ENCODE peak calls at places on chromosomes 12 and 14, in six cellular contexts. H is Karpas-422, S is heart left ventricle, A is fibroblast of pulmonary artery, I is HFF-Myc, N is tibial artery. Z is an unnamed sample.

GRCh38 chr12:111291357-111291756 is 77.5 kb downstream of the PHETA1 start:
- DNase-seq in A (no peak), N (no peak), S (no peak), I (no peak), H (no peak), Z (no peak)

GRCh38 chr12:116027551-116027821 is 250.0 kb downstream of the MED13L start:
- DNase-seq in A (no peak), H (no peak), S (no peak), I (no peak), N (no peak), Z (no peak)

GRCh38 chr12:10304161-10304574 is 3.5 kb upstream of the KLRD1 start:
- DNase-seq in N (no peak), I (peak; percentile 38), H (no peak), A (peak; percentile 14), S (no peak), Z (no peak)

GRCh38 chr12:6945613-6946012 is 1.8 kb downstream of the C12orf57 start:
- DNase-seq in I (no peak), H (no peak), S (peak; percentile 34), A (no peak), N (no peak), Z (no peak)

GRCh38 chr14:64504897-64505771 is 564 bp downstream of the ZBTB1 start:
- DNase-seq in N (peak; percentile 95), I (no peak), A (peak; percentile 84), S (peak; percentile 93), H (peak; percentile 99), Z (peak; percentile 95)

GRCh38 chr12:90883456-90883855 is 71.5 kb downstream of the CCER1 start:
- DNase-seq in H (no peak), N (no peak), S (no peak), A (no peak), I (no peak), Z (no peak)

GRCh38 chr14:36683083-36683724 is 21.5 kb downstream of the PAX9 start:
- DNase-seq in A (no peak), H (peak; percentile 50), N (no peak), I (no peak), S (no peak), Z (no peak)

GRCh38 chr12:107622005-107622404 is 63.6 kb upstream of the PWP1 start:
- DNase-seq in A (peak; percentile 11), H (peak; percentile 46), S (no peak), I (no peak), N (no peak), Z (no peak)

GRCh38 chr12:59500335-59500734 is 95.5 kb upstream of the SLC16A7 start:
- DNase-seq in N (no peak), H (no peak), A (no peak), I (no peak), S (no peak), Z (no peak)

GRCh38 chr12:122980192-122981035 is at the start of gene ARL6IP4:
- DNase-seq in I (no peak), A (peak; percentile 61), H (peak; percentile 88), N (peak; percentile 73), S (peak; percentile 86), Z (peak; percentile 82)
- H3K4me3 ChIP-seq in I (peak within 1 kb of the TSS; percentile 82), A (peak within 1 kb of the TSS; percentile 83), H (peak within 1 kb of the TSS; percentile 70), N (peak within 1 kb of the TSS; percentile 100), S (peak within 1 kb of the TSS; percentile 100), Z (peak within 1 kb of the TSS; percentile 92)

GRCh38 chr14:75280448-75280830 is 1.8 kb downstream of the FOS start:
- DNase-seq in S (no peak), A (no peak), H (no peak), N (no peak), I (no peak), Z (no peak)
- H3K4me3 ChIP-seq in S (peak overlapping the region; percentile 88), A (peak overlapping the region; percentile 98), H (no peak overlapping the region), N (peak overlapping the region; percentile 79), I (peak overlapping the region; percentile 87), Z (peak overlapping the region; percentile 50)

GRCh38 chr14:73695997-73696396 is 18.2 kb downstream of the PNMA1 start:
- DNase-seq in N (no peak), I (no peak), H (no peak), S (no peak), A (no peak), Z (no peak)
- H3K4me3 ChIP-seq in N (no peak overlapping the region), I (no peak overlapping the region), H (no peak overlapping the region), S (no peak overlapping the region), A (no peak overlapping the region), Z (no peak overlapping the region)

GRCh38 chr12:80714055-80714454 is 2.7 kb upstream of the MYF5 start:
- DNase-seq in A (peak; percentile 25), N (no peak), I (no peak), H (no peak), S (no peak), Z (no peak)
- H3K4me3 ChIP-seq in A (peak overlapping the region; percentile 31), N (no peak overlapping the region), I (peak overlapping the region; percentile 8), H (no peak overlapping the region), S (peak overlapping the region; percentile 20), Z (peak overlapping the region; percentile 21)

DNA sequence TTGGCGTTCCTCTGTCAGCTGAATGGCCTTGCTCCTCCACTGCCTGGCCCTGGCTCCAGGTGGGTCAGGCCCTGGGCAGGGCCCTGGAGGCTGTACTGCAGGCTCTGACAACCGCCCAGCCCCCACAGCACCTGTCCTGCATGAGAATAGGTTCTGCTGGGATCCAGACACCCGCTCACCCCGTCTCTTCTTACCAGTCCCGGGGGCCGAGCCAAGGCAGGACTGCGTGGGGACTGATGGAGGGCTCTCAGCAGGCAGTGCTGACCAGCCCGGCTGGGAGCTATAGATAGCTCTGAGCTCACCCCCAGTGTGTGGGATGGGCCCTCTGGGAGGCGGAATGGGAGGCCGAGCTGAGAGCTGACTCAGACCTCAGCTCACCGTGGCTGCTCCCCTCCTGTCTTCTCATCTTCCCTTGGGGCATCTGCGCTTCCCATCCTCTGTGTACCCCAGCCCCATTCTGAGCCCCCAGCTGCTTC is 39.6 kb downstream of the TEAD4 start:
- DNase-seq in I (no peak), H (no peak), S (peak; percentile 81), N (peak; percentile 88), A (peak; percentile 81), Z (peak; percentile 79)
- H3K4me3 ChIP-seq in I (no peak overlapping the region), H (no peak overlapping the region), S (peak overlapping the region; percentile 11), N (no peak overlapping the region), A (no peak overlapping the region), Z (no peak overlapping the region)

Z was measured in aorta.